ENCODE peak calls at places on chromosomes 2 and 18, in nine cellular contexts. One of them, this sample, is unnamed.

GRCh38 chr2:161416633-161417427 is 733 bp downstream of the TBR1 start:
- DNase-seq in CD4-positive, alpha-beta T cell: no peak
- DNase-seq in hypothalamus: no peak
- DNase-seq in foreskin melanocyte: no peak
- DNase-seq in kidney glomerular epithelial cell: no peak
- DNase-seq in head of caudate nucleus: no peak
- DNase-seq in GOT3: no peak
- DNase-seq in AG09319: no peak
- DNase-seq in NCI-H1092 treated with DMSO at 0.1 percent for 48 hours: no peak
- DNase-seq in this sample: no peak

GRCh38 chr2:48504647-48505327 is 25.2 kb upstream of the STON1 start:
- DNase-seq in CD4-positive, alpha-beta T cell: no peak
- DNase-seq in hypothalamus: no peak
- DNase-seq in foreskin melanocyte: no peak
- DNase-seq in kidney glomerular epithelial cell: no peak
- DNase-seq in head of caudate nucleus: no peak
- DNase-seq in GOT3: no peak
- DNase-seq in AG09319: no peak
- DNase-seq in NCI-H1092 treated with DMSO at 0.1 percent for 48 hours: no peak
- DNase-seq in this sample: no peak

GRCh38 chr2:169513926-169514325 is 4.4 kb downstream of the KLHL41 start:
- DNase-seq in CD4-positive, alpha-beta T cell: no peak
- DNase-seq in hypothalamus: no peak
- DNase-seq in foreskin melanocyte: no peak
- DNase-seq in kidney glomerular epithelial cell: no peak
- DNase-seq in head of caudate nucleus: no peak
- DNase-seq in GOT3: no peak
- DNase-seq in AG09319: no peak
- DNase-seq in NCI-H1092 treated with DMSO at 0.1 percent for 48 hours: no peak
- DNase-seq in this sample: no peak

GRCh38 chr2:55856936-55857335 is 66.6 kb downstream of the EFEMP1 start:
- DNase-seq in CD4-positive, alpha-beta T cell: no peak
- DNase-seq in hypothalamus: no peak
- DNase-seq in foreskin melanocyte: no peak
- DNase-seq in kidney glomerular epithelial cell: peak; percentile 16
- DNase-seq in head of caudate nucleus: no peak
- DNase-seq in GOT3: no peak
- DNase-seq in AG09319: no peak
- DNase-seq in NCI-H1092 treated with DMSO at 0.1 percent for 48 hours: no peak
- DNase-seq in this sample: no peak

GRCh38 chr2:33903701-33904100 is 304.6 kb upstream of the FAM98A start:
- DNase-seq in CD4-positive, alpha-beta T cell: no peak
- DNase-seq in hypothalamus: no peak
- DNase-seq in foreskin melanocyte: no peak
- DNase-seq in kidney glomerular epithelial cell: no peak
- DNase-seq in head of caudate nucleus: no peak
- DNase-seq in GOT3: no peak
- DNase-seq in AG09319: no peak
- DNase-seq in NCI-H1092 treated with DMSO at 0.1 percent for 48 hours: no peak
- DNase-seq in this sample: no peak

GRCh38 chr2:173124441-173124840 is 48.8 kb downstream of the MAP3K20 start:
- DNase-seq in CD4-positive, alpha-beta T cell: no peak
- DNase-seq in hypothalamus: no peak
- DNase-seq in foreskin melanocyte: no peak
- DNase-seq in kidney glomerular epithelial cell: peak; percentile 3
- DNase-seq in head of caudate nucleus: no peak
- DNase-seq in GOT3: no peak
- DNase-seq in AG09319: no peak
- DNase-seq in NCI-H1092 treated with DMSO at 0.1 percent for 48 hours: no peak
- DNase-seq in this sample: no peak

GRCh38 chr2:225334524-225334923 is 65.0 kb upstream of the NYAP2 start:
- DNase-seq in CD4-positive, alpha-beta T cell: no peak
- DNase-seq in hypothalamus: no peak
- DNase-seq in foreskin melanocyte: no peak
- DNase-seq in kidney glomerular epithelial cell: no peak
- DNase-seq in head of caudate nucleus: no peak
- DNase-seq in GOT3: no peak
- DNase-seq in AG09319: no peak
- DNase-seq in NCI-H1092 treated with DMSO at 0.1 percent for 48 hours: peak; percentile 86
- DNase-seq in this sample: no peak

GRCh38 chr2:68862889-68863288 is 8.3 kb downstream of the BMP10 start:
- DNase-seq in CD4-positive, alpha-beta T cell: no peak
- DNase-seq in hypothalamus: no peak
- DNase-seq in foreskin melanocyte: no peak
- DNase-seq in kidney glomerular epithelial cell: no peak
- DNase-seq in head of caudate nucleus: no peak
- DNase-seq in GOT3: no peak
- DNase-seq in AG09319: no peak
- DNase-seq in NCI-H1092 treated with DMSO at 0.1 percent for 48 hours: no peak
- DNase-seq in this sample: no peak

GRCh38 chr2:110104025-110104771 is 11.4 kb downstream of the MALL start:
- DNase-seq in CD4-positive, alpha-beta T cell: no peak
- DNase-seq in hypothalamus: no peak
- DNase-seq in foreskin melanocyte: no peak
- DNase-seq in kidney glomerular epithelial cell: peak; percentile 99
- DNase-seq in head of caudate nucleus: no peak
- DNase-seq in GOT3: no peak
- DNase-seq in AG09319: no peak
- DNase-seq in NCI-H1092 treated with DMSO at 0.1 percent for 48 hours: peak; percentile 96
- DNase-seq in this sample: no peak

GRCh38 chr2:163086940-163087339 is 248.4 kb upstream of the KCNH7 start:
- DNase-seq in CD4-positive, alpha-beta T cell: no peak
- DNase-seq in hypothalamus: no peak
- DNase-seq in foreskin melanocyte: no peak
- DNase-seq in kidney glomerular epithelial cell: no peak
- DNase-seq in head of caudate nucleus: no peak
- DNase-seq in GOT3: no peak
- DNase-seq in AG09319: no peak
- DNase-seq in NCI-H1092 treated with DMSO at 0.1 percent for 48 hours: no peak
- DNase-seq in this sample: no peak

GRCh38 chr2:218063541-218064295 is 5.3 kb upstream of the RUFY4 start:
- DNase-seq in CD4-positive, alpha-beta T cell: no peak
- DNase-seq in hypothalamus: no peak
- DNase-seq in foreskin melanocyte: no peak
- DNase-seq in kidney glomerular epithelial cell: no peak
- DNase-seq in head of caudate nucleus: no peak
- DNase-seq in GOT3: no peak
- DNase-seq in AG09319: no peak
- DNase-seq in NCI-H1092 treated with DMSO at 0.1 percent for 48 hours: no peak
- DNase-seq in this sample: no peak

GRCh38 chr2:138137949-138138348 is 173.7 kb downstream of the HNMT start:
- DNase-seq in CD4-positive, alpha-beta T cell: no peak
- DNase-seq in hypothalamus: no peak
- DNase-seq in foreskin melanocyte: no peak
- DNase-seq in kidney glomerular epithelial cell: no peak
- DNase-seq in head of caudate nucleus: no peak
- DNase-seq in GOT3: no peak
- DNase-seq in AG09319: no peak
- DNase-seq in NCI-H1092 treated with DMSO at 0.1 percent for 48 hours: no peak
- DNase-seq in this sample: no peak

GRCh38 chr2:154093856-154094255 is 222.1 kb downstream of the GALNT13 start:
- DNase-seq in CD4-positive, alpha-beta T cell: no peak
- DNase-seq in hypothalamus: no peak
- DNase-seq in foreskin melanocyte: no peak
- DNase-seq in kidney glomerular epithelial cell: no peak
- DNase-seq in head of caudate nucleus: no peak
- DNase-seq in GOT3: no peak
- DNase-seq in AG09319: no peak
- DNase-seq in NCI-H1092 treated with DMSO at 0.1 percent for 48 hours: no peak
- DNase-seq in this sample: no peak

GRCh38 chr18:36441872-36442271 is 144.4 kb downstream of the FHOD3 start:
- DNase-seq in CD4-positive, alpha-beta T cell: no peak
- DNase-seq in hypothalamus: no peak
- DNase-seq in foreskin melanocyte: no peak
- DNase-seq in kidney glomerular epithelial cell: peak; percentile 75
- DNase-seq in head of caudate nucleus: no peak
- DNase-seq in GOT3: no peak
- DNase-seq in AG09319: peak; percentile 39
- DNase-seq in NCI-H1092 treated with DMSO at 0.1 percent for 48 hours: no peak
- DNase-seq in this sample: no peak

GRCh38 chr2:33215299-33215698 is 261.1 kb upstream of the RASGRP3 start:
- DNase-seq in CD4-positive, alpha-beta T cell: no peak
- DNase-seq in hypothalamus: no peak
- DNase-seq in foreskin melanocyte: no peak
- DNase-seq in kidney glomerular epithelial cell: peak; percentile 36
- DNase-seq in head of caudate nucleus: no peak
- DNase-seq in GOT3: no peak
- DNase-seq in AG09319: peak; percentile 79
- DNase-seq in NCI-H1092 treated with DMSO at 0.1 percent for 48 hours: no peak
- DNase-seq in this sample: no peak

GRCh38 chr18:37712776-37713175 is 147.2 kb upstream of the CELF4 start:
- DNase-seq in CD4-positive, alpha-beta T cell: no peak
- DNase-seq in hypothalamus: no peak
- DNase-seq in foreskin melanocyte: no peak
- DNase-seq in kidney glomerular epithelial cell: no peak
- DNase-seq in head of caudate nucleus: no peak
- DNase-seq in GOT3: no peak
- DNase-seq in AG09319: no peak
- DNase-seq in NCI-H1092 treated with DMSO at 0.1 percent for 48 hours: no peak
- DNase-seq in this sample: no peak

GRCh38 chr2:219296142-219296541 is 13.1 kb downstream of the PTPRN start:
- DNase-seq in CD4-positive, alpha-beta T cell: no peak
- DNase-seq in hypothalamus: no peak
- DNase-seq in foreskin melanocyte: no peak
- DNase-seq in kidney glomerular epithelial cell: no peak
- DNase-seq in head of caudate nucleus: no peak
- DNase-seq in GOT3: no peak
- DNase-seq in AG09319: no peak
- DNase-seq in NCI-H1092 treated with DMSO at 0.1 percent for 48 hours: no peak
- DNase-seq in this sample: no peak

GRCh38 chr2:237181844-237182243 is 96.2 kb downstream of the COPS8 start:
- DNase-seq in CD4-positive, alpha-beta T cell: no peak
- DNase-seq in hypothalamus: no peak
- DNase-seq in foreskin melanocyte: no peak
- DNase-seq in kidney glomerular epithelial cell: peak; percentile 39
- DNase-seq in head of caudate nucleus: no peak
- DNase-seq in GOT3: no peak
- DNase-seq in AG09319: peak; percentile 69
- DNase-seq in NCI-H1092 treated with DMSO at 0.1 percent for 48 hours: no peak
- DNase-seq in this sample: no peak

GRCh38 chr2:25491003-25491696 is 149.4 kb upstream of the DNMT3A start:
- DNase-seq in CD4-positive, alpha-beta T cell: no peak
- DNase-seq in hypothalamus: no peak
- DNase-seq in foreskin melanocyte: no peak
- DNase-seq in kidney glomerular epithelial cell: no peak
- DNase-seq in head of caudate nucleus: no peak
- DNase-seq in GOT3: no peak
- DNase-seq in AG09319: no peak
- DNase-seq in NCI-H1092 treated with DMSO at 0.1 percent for 48 hours: no peak
- DNase-seq in this sample: no peak

GRCh38 chr18:76447268-76447890 is 47.7 kb downstream of the ZNF516 start:
- DNase-seq in CD4-positive, alpha-beta T cell: no peak
- DNase-seq in hypothalamus: no peak
- DNase-seq in foreskin melanocyte: no peak
- DNase-seq in kidney glomerular epithelial cell: no peak
- DNase-seq in head of caudate nucleus: no peak
- DNase-seq in GOT3: no peak
- DNase-seq in AG09319: no peak
- DNase-seq in NCI-H1092 treated with DMSO at 0.1 percent for 48 hours: no peak
- DNase-seq in this sample: no peak

GRCh38 chr2:71602115-71602495 is 148.7 kb downstream of the DYSF start:
- DNase-seq in CD4-positive, alpha-beta T cell: no peak
- DNase-seq in hypothalamus: no peak
- DNase-seq in foreskin melanocyte: no peak
- DNase-seq in kidney glomerular epithelial cell: no peak
- DNase-seq in head of caudate nucleus: peak; percentile 9
- DNase-seq in GOT3: no peak
- DNase-seq in AG09319: no peak
- DNase-seq in NCI-H1092 treated with DMSO at 0.1 percent for 48 hours: no peak
- DNase-seq in this sample: no peak

GRCh38 chr18:80249217-80250093 is 2.1 kb upstream of the PARD6G start:
- DNase-seq in CD4-positive, alpha-beta T cell: no peak
- DNase-seq in hypothalamus: no peak
- DNase-seq in foreskin melanocyte: peak; percentile 59
- DNase-seq in kidney glomerular epithelial cell: no peak
- DNase-seq in head of caudate nucleus: no peak
- DNase-seq in GOT3: no peak
- DNase-seq in AG09319: no peak
- DNase-seq in NCI-H1092 treated with DMSO at 0.1 percent for 48 hours: no peak
- DNase-seq in this sample: no peak

GRCh38 chr2:62692225-62692624 is 13.3 kb upstream of the EHBP1 start:
- DNase-seq in CD4-positive, alpha-beta T cell: no peak
- DNase-seq in hypothalamus: no peak
- DNase-seq in foreskin melanocyte: no peak
- DNase-seq in kidney glomerular epithelial cell: no peak
- DNase-seq in head of caudate nucleus: no peak
- DNase-seq in GOT3: no peak
- DNase-seq in AG09319: no peak
- DNase-seq in NCI-H1092 treated with DMSO at 0.1 percent for 48 hours: no peak
- DNase-seq in this sample: no peak

GRCh38 chr2:210421916-210422315 is 54.6 kb downstream of the LANCL1 start:
- DNase-seq in CD4-positive, alpha-beta T cell: no peak
- DNase-seq in hypothalamus: no peak
- DNase-seq in foreskin melanocyte: peak; percentile 13
- DNase-seq in kidney glomerular epithelial cell: peak; percentile 60
- DNase-seq in head of caudate nucleus: no peak
- DNase-seq in GOT3: no peak
- DNase-seq in AG09319: peak; percentile 7
- DNase-seq in NCI-H1092 treated with DMSO at 0.1 percent for 48 hours: no peak
- DNase-seq in this sample: no peak

This sample was measured in NK-92 treated with Interleukin-12 subunit alpha and Interleukin-12 subunit beta, amount 100 ng/mL, for 24 hours.